ENCODE peak calls at places on chromosomes 13 and 19, in nine cellular contexts. E is NCI-H460; Z is iris pigment epithelial cell; A is effector CD4-positive, alpha-beta T cell; P is hypothalamus; J is T1000; O is type B pancreatic cell; T is cardiac fibroblast; S is mucosa of descending colon. Y is an unnamed sample.

GRCh38 chr19:40232479-40232878 is 6.0 kb upstream of the CCNP start:
- DNase-seq in O (no peak), E (no peak), J (no peak), P (no peak), A (no peak), S (no peak), Z (no peak), T (no peak), Y (no peak)

GRCh38 chr13:31956944-31957644 is 74.5 kb upstream of the FRY start:
- DNase-seq in O (no peak), J (no peak), A (no peak), Z (peak; percentile 34), S (no peak), T (peak; percentile 31), P (no peak), E (no peak), Y (no peak)

GRCh38 chr19:36259211-36259610 is 44.3 kb downstream of the ZNF146 start:
- DNase-seq in A (no peak), O (peak; percentile 44), T (no peak), S (no peak), P (no peak), Z (no peak), J (no peak), E (no peak), Y (no peak)

GRCh38 chr13:107864543-107865460 is 350.5 kb downstream of the LIG4 start:
- DNase-seq in P (no peak), E (peak; percentile 74), J (no peak), T (peak; percentile 66), O (no peak), Z (peak; percentile 83), A (no peak), S (peak; percentile 39), Y (no peak)

GRCh38 chr13:105979586-105979985 is 555.9 kb downstream of the EFNB2 start:
- DNase-seq in J (no peak), S (peak; percentile 78), Z (peak; percentile 15), T (peak; percentile 17), A (no peak), O (no peak), E (no peak), P (no peak), Y (peak; percentile 70)

GRCh38 chr19:8336072-8336569 is 6.9 kb downstream of the KANK3 start:
- DNase-seq in S (no peak), T (no peak), A (no peak), E (no peak), O (no peak), Z (no peak), J (no peak), P (no peak), Y (no peak)

GRCh38 chr19:48991823-48992570 is 1.1 kb downstream of the GYS1 start:
- DNase-seq in E (peak; percentile 51), Z (peak; percentile 88), J (no peak), A (no peak), S (peak; percentile 69), T (peak; percentile 83), P (no peak), O (no peak), Y (peak; percentile 70)

GRCh38 chr19:4052114-4052992 is 14.3 kb downstream of the ZBTB7A start:
- DNase-seq in O (peak; percentile 68), S (peak; percentile 91), T (peak; percentile 68), E (peak; percentile 55), P (peak; percentile 26), A (no peak), Z (peak; percentile 38), J (peak; percentile 61), Y (peak; percentile 94)

GRCh38 chr19:17910776-17911360 is 21.9 kb upstream of the CCDC124 start:
- DNase-seq in J (no peak), S (no peak), A (no peak), T (no peak), E (no peak), O (no peak), P (no peak), Z (no peak), Y (no peak)

GRCh38 chr19:55642153-55643002 is 1.1 kb upstream of the ZNF581 start:
- DNase-seq in J (no peak), O (no peak), A (no peak), T (peak; percentile 36), P (peak; percentile 13), Z (peak; percentile 51), S (peak; percentile 37), E (no peak), Y (peak; percentile 51)

GRCh38 chr19:49058592-49058991 is 1.0 kb upstream of the CGB7 start:
- DNase-seq in Z (peak; percentile 38), T (no peak), O (no peak), P (no peak), A (no peak), S (peak; percentile 23), E (no peak), J (no peak), Y (no peak)

GRCh38 chr13:31605076-31605858 is 134.1 kb upstream of the RXFP2 start:
- DNase-seq in P (no peak), O (no peak), J (no peak), T (no peak), A (no peak), Z (no peak), S (no peak), E (no peak), Y (no peak)

GRCh38 chr13:42894765-42895181 is 97.3 kb downstream of the EPSTI1 start:
- DNase-seq in J (no peak), A (no peak), O (no peak), S (peak; percentile 43), P (no peak), E (no peak), T (peak; percentile 95), Z (peak; percentile 93), Y (no peak)

GRCh38 chr19:46288896-46289588 is 7.8 kb upstream of the HIF3A start:
- DNase-seq in E (no peak), J (no peak), Z (peak; percentile 98), T (peak; percentile 99), O (no peak), P (no peak), S (no peak), A (no peak), Y (no peak)